ENCODE peak calls at places on chromosomes 12 and 14, in four cellular contexts. One of them, this sample, is unnamed.

GRCh38 chr12:22262309-22262708 is 72.2 kb downstream of the ST8SIA1 start:
- DNase-seq in activated CD8-positive, alpha-beta memory T cell treated with anti-CD3 and anti-CD28 coated beads for 24 hours: no peak
- DNase-seq in OCI-LY7: no peak
- DNase-seq in fibroblast of pulmonary artery: no peak
- DNase-seq in this sample: peak; percentile 42

GRCh38 chr14:93742761-93743160 is 45.5 kb downstream of the PRIMA1 start:
- DNase-seq in activated CD8-positive, alpha-beta memory T cell treated with anti-CD3 and anti-CD28 coated beads for 24 hours: no peak
- DNase-seq in OCI-LY7: no peak
- DNase-seq in fibroblast of pulmonary artery: no peak
- DNase-seq in this sample: no peak

GRCh38 chr12:69329669-69330428 is 18.3 kb upstream of the LYZ start:
- DNase-seq in activated CD8-positive, alpha-beta memory T cell treated with anti-CD3 and anti-CD28 coated beads for 24 hours: peak; percentile 62
- DNase-seq in OCI-LY7: peak; percentile 47
- DNase-seq in fibroblast of pulmonary artery: no peak
- DNase-seq in this sample: no peak

GRCh38 chr12:20985399-20985798 is 145.6 kb upstream of the SLCO1B1 start:
- DNase-seq in activated CD8-positive, alpha-beta memory T cell treated with anti-CD3 and anti-CD28 coated beads for 24 hours: no peak
- DNase-seq in OCI-LY7: peak; percentile 76
- DNase-seq in fibroblast of pulmonary artery: no peak
- DNase-seq in this sample: no peak

GRCh38 chr14:50320279-50320678 is 8.2 kb downstream of the DMAC2L start:
- DNase-seq in activated CD8-positive, alpha-beta memory T cell treated with anti-CD3 and anti-CD28 coated beads for 24 hours: no peak
- DNase-seq in OCI-LY7: no peak
- DNase-seq in fibroblast of pulmonary artery: peak; percentile 63
- DNase-seq in this sample: peak; percentile 69

GRCh38 chr12:76152161-76152807 is 67.8 kb upstream of the NAP1L1 start:
- DNase-seq in activated CD8-positive, alpha-beta memory T cell treated with anti-CD3 and anti-CD28 coated beads for 24 hours: no peak
- DNase-seq in OCI-LY7: no peak
- DNase-seq in fibroblast of pulmonary artery: peak; percentile 28
- DNase-seq in this sample: no peak

GRCh38 chr12:118537481-118537917 is 161.1 kb downstream of the SUDS3 start:
- DNase-seq in activated CD8-positive, alpha-beta memory T cell treated with anti-CD3 and anti-CD28 coated beads for 24 hours: no peak
- DNase-seq in OCI-LY7: no peak
- DNase-seq in fibroblast of pulmonary artery: no peak
- DNase-seq in this sample: no peak

GRCh38 chr12:85363382-85364190 is 83.6 kb downstream of the ALX1 start:
- DNase-seq in activated CD8-positive, alpha-beta memory T cell treated with anti-CD3 and anti-CD28 coated beads for 24 hours: no peak
- DNase-seq in OCI-LY7: no peak
- DNase-seq in fibroblast of pulmonary artery: peak; percentile 12
- DNase-seq in this sample: no peak

GRCh38 chr14:103641181-103641580 is 12.2 kb downstream of the KLC1 start:
- DNase-seq in activated CD8-positive, alpha-beta memory T cell treated with anti-CD3 and anti-CD28 coated beads for 24 hours: no peak
- DNase-seq in OCI-LY7: no peak
- DNase-seq in fibroblast of pulmonary artery: no peak
- DNase-seq in this sample: peak; percentile 87

GRCh38 chr14:99377951-99378350 is 102.7 kb downstream of the SETD3 start:
- DNase-seq in activated CD8-positive, alpha-beta memory T cell treated with anti-CD3 and anti-CD28 coated beads for 24 hours: no peak
- DNase-seq in OCI-LY7: no peak
- DNase-seq in fibroblast of pulmonary artery: no peak
- DNase-seq in this sample: no peak

GRCh38 chr12:57320639-57321038 is 69.7 kb upstream of the STAC3 start:
- DNase-seq in activated CD8-positive, alpha-beta memory T cell treated with anti-CD3 and anti-CD28 coated beads for 24 hours: no peak
- DNase-seq in OCI-LY7: no peak
- DNase-seq in fibroblast of pulmonary artery: no peak
- DNase-seq in this sample: no peak

GRCh38 chr14:30125322-30125944 is 197.8 kb upstream of the PRKD1 start:
- DNase-seq in activated CD8-positive, alpha-beta memory T cell treated with anti-CD3 and anti-CD28 coated beads for 24 hours: no peak
- DNase-seq in OCI-LY7: no peak
- DNase-seq in fibroblast of pulmonary artery: no peak
- DNase-seq in this sample: peak; percentile 9

GRCh38 chr14:92510972-92511371 is 2.6 kb upstream of the RIN3 start:
- DNase-seq in activated CD8-positive, alpha-beta memory T cell treated with anti-CD3 and anti-CD28 coated beads for 24 hours: no peak
- DNase-seq in OCI-LY7: peak; percentile 6
- DNase-seq in fibroblast of pulmonary artery: no peak
- DNase-seq in this sample: no peak

This sample was measured in fibroblast of lung.